ENCODE peak calls at places on chromosomes 5 and 9, in five cellular contexts. I is lower lobe of right lung, B is tibial nerve, D is astrocyte, K is HL-60. T is an unnamed sample.

GRCh38 chr5:958701-959571 is 49.7 kb upstream of the NKD2 start:
- DNase-seq in B (no peak), D (peak; percentile 70), I (peak; percentile 66), K (no peak), T (no peak)

GRCh38 chr5:107766439-107766838 is 95.7 kb upstream of the EFNA5 start:
- DNase-seq in K (no peak), D (no peak), B (no peak), I (no peak), T (no peak)

GRCh38 chr5:127184841-127185240 is 105.8 kb upstream of the MEGF10 start:
- DNase-seq in B (no peak), I (no peak), K (no peak), D (no peak), T (peak; percentile 24)

GRCh38 chr5:1931590-1932138 is 48.9 kb upstream of the IRX4 start:
- DNase-seq in I (no peak), D (no peak), K (no peak), B (no peak), T (no peak)

GRCh38 chr5:44603496-44604272 is 205.1 kb upstream of the MRPS30 start:
- DNase-seq in I (no peak), D (no peak), B (no peak), K (no peak), T (no peak)

GRCh38 chr9:131546336-131547084 is 1.2 kb downstream of the PRRT1B start:
- DNase-seq in K (no peak), I (no peak), B (no peak), D (no peak), T (no peak)

GRCh38 chr5:145854651-145855258 is 18.1 kb downstream of the GRXCR2 start:
- DNase-seq in I (no peak), B (no peak), D (peak; percentile 84), K (no peak), T (no peak)

GRCh38 chr9:114163517-114163924 is 8.2 kb downstream of the COL27A1 start:
- DNase-seq in B (no peak), D (peak; percentile 67), K (no peak), I (peak; percentile 60), T (no peak)

GRCh38 chr5:78647411-78647818 is 1.2 kb downstream of the LHFPL2 start:
- DNase-seq in B (no peak), K (peak; percentile 13), D (peak; percentile 46), I (no peak), T (no peak)

GRCh38 chr5:1292139-1292538 is 2.7 kb downstream of the TERT start:
- DNase-seq in B (no peak), D (no peak), K (no peak), I (no peak), T (no peak)

GRCh38 chr5:167530548-167530947 is 760.9 kb upstream of the WWC1 start:
- DNase-seq in B (no peak), K (no peak), D (no peak), I (no peak), T (no peak)

GRCh38 chr5:114969482-114969881 is 200.2 kb downstream of the TRIM36 start:
- DNase-seq in D (no peak), K (no peak), B (no peak), I (no peak), T (no peak)

GRCh38 chr9:34093578-34093977 is 32.9 kb downstream of the DCAF12 start:
- DNase-seq in D (no peak), B (no peak), I (no peak), K (no peak), T (no peak)

GRCh38 chr5:41871866-41872265 is 1.6 kb upstream of the OXCT1 start:
- DNase-seq in I (no peak), K (no peak), D (peak; percentile 77), B (no peak), T (no peak)

GRCh38 chr5:91219141-91219802 is 163.8 kb downstream of the ARRDC3 start:
- DNase-seq in D (peak; percentile 73), B (peak; percentile 18), K (peak; percentile 76), I (no peak), T (no peak)

GRCh38 chr5:148988328-148988727 is 74.5 kb downstream of the SH3TC2 start:
- DNase-seq in I (no peak), D (peak; percentile 39), K (no peak), B (no peak), T (no peak)

GRCh38 chr9:110256142-110256391 is 240 bp downstream of the TXN start:
- DNase-seq in B (no peak), I (no peak), D (no peak), K (no peak), T (no peak)

GRCh38 chr9:127942152-127943010 is 4.7 kb upstream of the DPM2 start:
- DNase-seq in I (peak; percentile 86), B (peak; percentile 62), D (no peak), K (peak; percentile 63), T (no peak)

GRCh38 chr5:32312194-32312681 is 501 bp downstream of the MTMR12 start:
- DNase-seq in I (peak; percentile 85), B (peak; percentile 47), K (peak; percentile 32), D (peak; percentile 59), T (no peak)

GRCh38 chr9:123637940-123638634 is 282.1 kb downstream of the CRB2 start:
- DNase-seq in I (no peak), D (peak; percentile 8), B (no peak), K (peak; percentile 72), T (no peak)

GRCh38 chr9:123643518-123643917 is 286.4 kb downstream of the DENND1A start:
- DNase-seq in I (peak; percentile 60), D (no peak), K (no peak), B (no peak), T (no peak)

GRCh38 chr9:123639743-123640142 is 283.7 kb downstream of the CRB2 start:
- DNase-seq in D (no peak), K (no peak), B (no peak), I (no peak), T (no peak)

GRCh38 chr9:123642291-123643278 is 286.6 kb downstream of the CRB2 start:
- DNase-seq in K (no peak), B (no peak), I (peak; percentile 61), D (peak; percentile 10), T (no peak)

GRCh38 chr9:123640792-123641222 is 284.8 kb downstream of the CRB2 start:
- DNase-seq in K (no peak), D (no peak), I (no peak), B (no peak), T (no peak)
- H3K4me3 ChIP-seq in K (no peak overlapping the region), D (no peak overlapping the region), I (no peak overlapping the region), B (no peak overlapping the region), T (no peak overlapping the region)

DNA sequence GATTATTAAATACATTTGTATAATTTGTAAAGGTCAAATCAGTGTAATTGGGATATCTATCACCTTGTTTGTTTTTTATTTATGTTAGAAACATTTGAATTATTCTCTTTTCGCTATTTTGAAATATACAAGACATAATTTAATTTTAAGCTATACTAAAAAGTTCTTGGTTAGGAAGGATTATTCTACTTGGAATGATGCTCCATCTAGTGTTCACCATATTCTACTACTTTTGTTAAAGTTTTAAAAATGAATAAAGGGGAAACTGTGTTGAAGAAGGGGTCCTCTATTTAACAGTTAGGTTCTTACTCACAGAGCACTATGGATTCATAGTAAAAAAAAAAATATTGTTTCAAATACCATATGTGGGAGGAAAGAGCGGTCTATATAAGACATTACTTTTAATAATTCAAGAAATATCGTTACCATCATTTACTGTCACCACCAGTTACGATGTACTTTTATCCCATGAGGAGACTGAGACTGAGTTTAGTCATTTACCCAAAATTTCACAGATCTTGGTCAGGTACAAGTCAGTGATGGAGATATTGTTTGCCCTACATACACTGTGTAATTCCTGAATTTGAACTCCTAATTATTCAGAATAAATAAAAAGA is 6.3 kb upstream of the STOM start:
- DNase-seq in K (no peak), B (no peak), D (no peak), I (no peak), T (no peak)
- TF ChIP-seq CTCF in K (no peak), B (peak; percentile 38), D (peak; percentile 20), I (peak; percentile 40), T (peak; percentile 5)

GRCh38 chr9:134051319-134051718 is 16.5 kb downstream of the BRD3 start:
- DNase-seq in K (no peak), I (peak; percentile 38), D (no peak), B (no peak), T (no peak)

GRCh38 chr9:134052941-134053340 is 14.9 kb downstream of the BRD3 start:
- DNase-seq in B (no peak), I (no peak), D (no peak), K (no peak), T (no peak)

GRCh38 chr9:134053941-134054761 is 13.7 kb downstream of the BRD3 start:
- DNase-seq in D (no peak), I (peak; percentile 39), K (no peak), B (no peak), T (no peak)

GRCh38 chr9:134053401-134053871 is 14.4 kb downstream of the BRD3 start:
- DNase-seq in I (peak; percentile 43), K (no peak), B (no peak), D (no peak), T (no peak)

DNA sequence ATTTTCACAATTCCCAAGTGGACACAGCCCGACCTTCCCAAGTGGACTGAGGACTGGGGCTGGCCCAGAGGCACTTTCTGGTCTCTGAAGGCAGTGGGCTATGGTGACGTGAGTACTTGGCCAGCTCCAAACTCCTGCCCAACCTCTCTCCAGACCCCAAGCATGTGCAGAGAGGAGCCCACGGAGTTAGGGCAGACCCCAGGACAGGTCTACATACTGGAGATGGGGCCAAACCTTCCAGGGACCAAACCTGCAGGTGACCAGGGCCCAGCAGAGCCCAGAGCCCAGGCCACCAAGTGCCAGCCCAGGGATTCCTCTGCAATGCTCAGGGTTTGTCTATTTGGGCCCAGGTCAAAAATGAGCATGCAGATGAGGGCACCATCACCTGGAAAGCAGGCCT is 15.3 kb downstream of the BRD3 start:
- DNase-seq in K (no peak), D (no peak), I (no peak), B (no peak), T (no peak)
- H3K4me3 ChIP-seq in K (no peak overlapping the region), D (no peak overlapping the region), I (no peak overlapping the region), B (no peak overlapping the region), T (no peak overlapping the region)

DNA sequence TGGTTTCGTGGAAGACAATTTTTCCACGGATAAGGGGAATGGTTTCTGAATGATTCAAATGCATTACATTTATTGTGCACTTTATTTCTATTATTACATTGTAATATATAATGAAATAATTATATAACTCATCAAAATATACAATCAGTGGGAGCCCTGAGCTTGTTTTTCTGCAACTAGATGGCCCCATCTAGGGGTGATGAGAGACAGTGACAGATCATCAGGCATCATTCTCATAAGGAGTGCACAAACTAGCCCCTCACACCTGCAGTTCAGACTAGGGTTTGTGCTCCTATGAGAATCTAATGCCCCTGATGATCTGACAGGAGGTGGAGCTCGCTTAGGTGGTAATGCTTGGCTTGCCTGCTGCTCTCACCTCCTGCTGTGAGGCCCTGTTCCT is 6.4 kb downstream of the ISCA1 start:
- DNase-seq in D (no peak), K (no peak), B (no peak), I (no peak), T (no peak)
- TF ChIP-seq CTCF in D (peak; percentile 17), K (no peak), B (no peak), I (no peak), T (peak; percentile 19)

GRCh38 chr9:101271102-101271501 is 113.7 kb downstream of the BAAT start:
- DNase-seq in B (no peak), D (no peak), I (no peak), K (no peak), T (no peak)
- H3K4me3 ChIP-seq in B (no peak overlapping the region), D (no peak overlapping the region), I (no peak overlapping the region), K (no peak overlapping the region), T (no peak overlapping the region)

T was measured in HFF-Myc.